ENCODE peak calls at places on chromosomes 5 and 9, in eight cellular contexts. C is body of pancreas, V is heart left ventricle, R is heart right ventricle, N is ovary, G is IMR-90, U is spleen, W is prostate gland. M is an unnamed sample.

GRCh38 chr5:76818844-76819831 is at the start of gene F2RL1:
- DNase-seq in C (peak; percentile 92), V (peak; percentile 44), R (peak; percentile 57), N (peak; percentile 19), G (peak; percentile 73), U (peak; percentile 86), W (peak; percentile 85), M (peak; percentile 98)

GRCh38 chr5:143679777-143680176 is 132.2 kb upstream of the HMHB1 start:
- DNase-seq in C (no peak), V (no peak), R (no peak), N (no peak), G (peak; percentile 56), U (no peak), W (no peak), M (no peak)

GRCh38 chr5:128551476-128551875 is 13.4 kb upstream of the FBN2 start:
- DNase-seq in C (no peak), V (no peak), R (no peak), N (no peak), G (peak; percentile 24), U (no peak), W (no peak), M (no peak)

GRCh38 chr9:15293727-15294405 is 13.2 kb downstream of the TTC39B start:
- DNase-seq in C (no peak), V (no peak), R (no peak), N (no peak), G (no peak), U (no peak), W (no peak), M (no peak)

GRCh38 chr9:91089405-91090131 is 272.1 kb downstream of the AUH start:
- DNase-seq in C (peak; percentile 39), V (peak; percentile 40), R (no peak), N (no peak), G (peak; percentile 73), U (no peak), W (no peak), M (peak; percentile 37)

GRCh38 chr5:115246361-115246991 is 16.2 kb downstream of the PGGT1B start:
- DNase-seq in C (no peak), V (no peak), R (no peak), N (no peak), G (peak; percentile 48), U (no peak), W (no peak), M (no peak)

GRCh38 chr5:179732918-179733763 is 519 bp downstream of the MAML1 start:
- DNase-seq in C (peak; percentile 55), V (peak; percentile 30), R (peak; percentile 34), N (peak; percentile 38), G (peak; percentile 28), U (peak; percentile 92), W (peak; percentile 46), M (peak; percentile 55)

GRCh38 chr5:2017540-2018389 is 135.0 kb upstream of the IRX4 start:
- DNase-seq in C (peak; percentile 25), V (no peak), R (no peak), N (no peak), G (peak; percentile 10), U (no peak), W (no peak), M (no peak)

GRCh38 chr9:35923927-35924763 is 14.9 kb downstream of the SPAAR start:
- DNase-seq in C (no peak), V (no peak), R (no peak), N (peak; percentile 76), G (peak; percentile 96), U (no peak), W (peak; percentile 48), M (no peak)

GRCh38 chr9:110801426-110801825 is 132.8 kb downstream of the MUSK start:
- DNase-seq in C (no peak), V (no peak), R (no peak), N (no peak), G (no peak), U (no peak), W (no peak), M (no peak)

GRCh38 chr9:136856078-136856474 is 3.9 kb downstream of the MAMDC4 start:
- DNase-seq in C (no peak), V (no peak), R (peak; percentile 10), N (peak; percentile 19), G (no peak), U (no peak), W (no peak), M (no peak)

GRCh38 chr9:121943463-121943862 is 149.6 kb downstream of the TTLL11 start:
- DNase-seq in C (no peak), V (no peak), R (no peak), N (no peak), G (no peak), U (no peak), W (no peak), M (no peak)

GRCh38 chr9:121945281-121945680 is 147.8 kb downstream of the TTLL11 start:
- DNase-seq in C (no peak), V (no peak), R (no peak), N (no peak), G (no peak), U (no peak), W (no peak), M (no peak)

GRCh38 chr9:121944741-121945191 is 148.3 kb downstream of the TTLL11 start:
- DNase-seq in C (no peak), V (no peak), R (no peak), N (no peak), G (peak; percentile 87), U (no peak), W (no peak), M (no peak)

GRCh38 chr9:121942313-121942712 is 150.8 kb downstream of the TTLL11 start:
- DNase-seq in C (no peak), V (no peak), R (no peak), N (no peak), G (no peak), U (no peak), W (no peak), M (no peak)

DNA sequence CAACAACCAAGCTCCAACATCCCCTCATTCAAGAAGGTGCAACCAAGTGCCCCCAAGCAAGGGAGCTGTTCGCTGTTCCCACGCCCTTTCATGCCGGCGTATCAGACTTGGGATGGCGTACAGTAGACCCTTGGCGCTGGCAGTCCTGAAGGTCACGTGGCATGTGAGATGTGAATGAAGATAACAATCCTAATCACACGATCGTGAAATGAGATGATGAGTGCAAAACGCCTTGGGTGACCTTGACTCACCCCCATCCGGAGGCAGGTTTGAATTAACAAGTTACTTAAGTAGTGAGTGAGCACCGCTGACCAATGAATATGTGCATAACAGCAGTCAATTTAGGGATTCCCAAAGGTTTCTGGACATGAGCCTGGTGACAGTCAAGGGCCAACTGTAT is 150.2 kb downstream of the TTLL11 start:
- DNase-seq in C (no peak), V (no peak), R (no peak), N (no peak), G (no peak), U (no peak), W (no peak), M (no peak)
- H3K4me1 ChIP-seq in C (no peaks in the 10 kb centered on the region), V (no peaks in the 10 kb centered on the region), R (no peaks in the 10 kb centered on the region), N (no peaks in the 10 kb centered on the region), G (peaks cover 9% of the 10 kb centered on the region), U (no peaks in the 10 kb centered on the region), W (no peaks in the 10 kb centered on the region), M (no peaks in the 10 kb centered on the region)

GRCh38 chr9:26650325-26650724 is 242.3 kb downstream of the CAAP1 start:
- DNase-seq in C (no peak), V (no peak), R (no peak), N (no peak), G (no peak), U (no peak), W (no peak), M (no peak)

GRCh38 chr9:26655166-26655565 is 237.4 kb downstream of the CAAP1 start:
- DNase-seq in C (no peak), V (no peak), R (no peak), N (no peak), G (no peak), U (no peak), W (no peak), M (no peak)

GRCh38 chr9:26657958-26658357 is 234.6 kb downstream of the CAAP1 start:
- DNase-seq in C (no peak), V (no peak), R (no peak), N (no peak), G (no peak), U (no peak), W (no peak), M (no peak)

GRCh38 chr9:26658476-26658875 is 234.1 kb downstream of the CAAP1 start:
- DNase-seq in C (no peak), V (no peak), R (no peak), N (no peak), G (no peak), U (no peak), W (no peak), M (no peak)

DNA sequence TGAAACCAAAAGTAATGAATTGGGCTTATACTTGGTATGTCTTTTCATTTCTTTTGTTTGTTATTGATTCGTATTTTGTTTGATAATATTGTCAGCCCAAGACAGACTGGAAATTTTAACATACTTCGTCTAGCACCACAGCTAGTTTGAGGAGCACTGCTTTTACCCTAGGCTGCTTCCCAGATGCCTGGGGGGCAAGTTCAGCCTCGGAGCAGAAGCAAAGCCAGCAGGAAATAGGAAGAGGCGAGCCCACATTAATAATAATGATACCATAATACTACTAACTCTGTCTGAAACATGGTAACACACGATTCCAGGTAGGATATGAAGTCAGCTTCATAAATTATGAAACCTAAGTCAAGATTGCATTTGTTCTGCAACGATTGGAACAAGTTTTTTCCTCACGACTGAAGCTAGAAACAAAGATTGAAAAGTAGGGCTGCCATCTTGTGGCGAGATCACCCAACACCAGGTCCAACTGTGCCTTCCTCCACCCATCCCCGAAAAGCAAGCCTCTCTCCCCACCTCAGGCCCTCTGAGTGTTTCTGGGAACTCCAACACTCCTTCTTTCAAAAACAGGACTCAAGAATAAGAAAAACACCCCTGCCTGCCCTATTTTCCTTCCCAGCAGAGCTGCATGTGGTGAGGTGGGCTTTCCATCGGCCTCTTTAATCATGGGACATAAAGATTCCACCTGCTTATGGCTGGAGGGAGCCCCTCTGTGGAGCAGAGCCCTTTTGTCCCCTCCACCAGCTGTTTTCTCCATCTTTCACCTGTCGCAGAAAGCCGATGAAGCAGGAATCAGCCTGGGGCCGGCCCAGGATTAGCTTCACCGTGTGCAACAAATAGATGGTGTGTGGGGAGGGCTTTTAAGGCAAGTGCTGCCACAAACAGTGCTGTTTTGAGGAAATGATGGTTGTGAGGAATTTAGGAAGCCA is 236.3 kb downstream of the CAAP1 start:
- DNase-seq in C (no peak), V (no peak), R (no peak), N (no peak), G (peak; percentile 15), U (no peak), W (peak; percentile 8), M (no peak)
- TF ChIP-seq CTCF in C (peak; percentile 23), V (peak; percentile 6), R (peak; percentile 8), N (no peak), G (peak; percentile 32), U (no peak), W (no peak), M (no peak)

DNA sequence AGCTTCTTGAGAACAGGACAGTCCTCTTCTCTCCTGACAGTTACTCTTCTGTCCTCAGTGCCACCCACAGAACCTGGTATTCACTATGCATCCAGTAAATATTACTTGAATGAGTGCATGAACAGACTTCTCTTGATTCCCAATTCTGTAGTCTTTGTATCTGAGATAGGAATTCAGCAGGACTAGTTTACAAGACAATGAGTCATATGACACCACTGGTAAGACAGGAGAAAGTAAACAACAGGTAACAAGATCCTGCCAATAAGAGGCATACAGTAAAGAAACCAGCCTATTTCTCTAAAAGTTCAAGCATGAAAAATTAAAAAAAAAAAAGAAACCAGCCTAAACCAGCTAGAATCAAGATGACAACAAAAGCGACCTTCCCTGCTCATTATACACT is 6.2 kb downstream of the ZNF883 start:
- DNase-seq in C (no peak), V (no peak), R (no peak), N (no peak), G (no peak), U (no peak), W (no peak), M (no peak)
- H3K9me3 ChIP-seq in C (peaks cover 10% of the 10 kb centered on the region), V (peaks cover 17% of the 10 kb centered on the region), R (peaks cover 94% of the 10 kb centered on the region), N (peaks cover 8% of the 10 kb centered on the region), G (peaks cover 17% of the 10 kb centered on the region), U (peaks cover 100% of the 10 kb centered on the region), W (no peaks in the 10 kb centered on the region), M (peaks cover 9% of the 10 kb centered on the region)

GRCh38 chr9:89313842-89314241 is 2.8 kb downstream of the CKS2 start:
- DNase-seq in C (no peak), V (no peak), R (no peak), N (no peak), G (peak; percentile 46), U (no peak), W (no peak), M (no peak)
- H3K4me1 ChIP-seq in C (peaks cover 29% of the 10 kb centered on the region), V (peaks cover 33% of the 10 kb centered on the region), R (peaks cover 35% of the 10 kb centered on the region), N (peaks cover 10% of the 10 kb centered on the region), G (peaks cover 4% of the 10 kb centered on the region), U (peaks cover 56% of the 10 kb centered on the region), W (peaks cover 4% of the 10 kb centered on the region), M (no peaks in the 10 kb centered on the region)

M was measured in Caco-2.